ENCODE peak calls at places on chromosomes 13 and 19, in six cellular contexts. B is ascending aorta; A is SHP77; D is activated naive CD8-positive, alpha-beta T cell treated with anti-CD3 and anti-CD28 coated beads for 36 hours; E is stimulated activated CD8-positive, alpha-beta memory T cell treated with anti-CD3 and anti-CD28 coated beads, Interleukin-15, amount 100 ng/mL, for 1 hour; K is AG09319. R is an unnamed sample.

GRCh38 chr19:44891016-44891882 is at the start of gene TOMM40:
- DNase-seq in B (no peak), A (peak; percentile 100), D (no peak), E (peak; percentile 99), K (peak; percentile 99), R (peak; percentile 99)

GRCh38 chr19:16076958-16077611 is 790 bp downstream of the TPM4 start:
- DNase-seq in B (peak; percentile 76), A (no peak), D (no peak), E (no peak), K (no peak), R (no peak)

GRCh38 chr13:106416645-106417044 is 118.8 kb downstream of the EFNB2 start:
- DNase-seq in B (no peak), A (no peak), D (no peak), E (no peak), K (no peak), R (no peak)

GRCh38 chr13:113851826-113852535 is 11.9 kb downstream of the GAS6 start:
- DNase-seq in B (peak; percentile 40), A (no peak), D (no peak), E (no peak), K (no peak), R (no peak)

GRCh38 chr13:87120476-87120875 is 550.7 kb upstream of the SLITRK5 start:
- DNase-seq in B (no peak), A (no peak), D (no peak), E (no peak), K (no peak), R (no peak)

GRCh38 chr19:917323-918151 is at the start of gene KISS1R:
- DNase-seq in B (peak; percentile 75), A (peak; percentile 59), D (peak; percentile 63), E (no peak), K (no peak), R (no peak)

GRCh38 chr13:53781941-53782340 is 753.3 kb downstream of the OLFM4 start:
- DNase-seq in B (no peak), A (no peak), D (no peak), E (no peak), K (no peak), R (no peak)

GRCh38 chr19:49337267-49338022 is 2.2 kb downstream of the CD37 start:
- DNase-seq in B (peak; percentile 56), A (no peak), D (no peak), E (no peak), K (no peak), R (no peak)

GRCh38 chr13:20389696-20390525 is 135.7 kb downstream of the CRYL1 start:
- DNase-seq in B (no peak), A (no peak), D (no peak), E (no peak), K (no peak), R (no peak)

GRCh38 chr13:111219306-111219705 is 101.1 kb upstream of the TEX29 start:
- DNase-seq in B (peak; percentile 88), A (no peak), D (no peak), E (no peak), K (no peak), R (no peak)

GRCh38 chr13:95698047-95698749 is 21.3 kb downstream of the DNAJC3 start:
- DNase-seq in B (no peak), A (peak; percentile 73), D (no peak), E (no peak), K (no peak), R (no peak)

GRCh38 chr13:86051134-86052103 is 252.2 kb upstream of the SLITRK6 start:
- DNase-seq in B (no peak), A (peak; percentile 14), D (no peak), E (no peak), K (no peak), R (no peak)

GRCh38 chr19:18660051-18660910 is 23.2 kb upstream of the CRTC1 start:
- DNase-seq in B (peak; percentile 96), A (no peak), D (no peak), E (no peak), K (no peak), R (peak; percentile 53)

GRCh38 chr19:4556574-4557185 is 2.8 kb downstream of the SEMA6B start:
- DNase-seq in B (no peak), A (no peak), D (peak; percentile 34), E (no peak), K (no peak), R (no peak)

GRCh38 chr13:110702591-110703526 is 3.1 kb downstream of the CARS2 start:
- DNase-seq in B (peak; percentile 64), A (no peak), D (no peak), E (no peak), K (no peak), R (no peak)

GRCh38 chr13:74115138-74115537 is 19.1 kb downstream of the KLF12 start:
- DNase-seq in B (no peak), A (no peak), D (no peak), E (no peak), K (peak; percentile 52), R (no peak)

GRCh38 chr13:42592915-42593718 is 19.2 kb downstream of the TNFSF11 start:
- DNase-seq in B (no peak), A (no peak), D (no peak), E (no peak), K (no peak), R (no peak)

GRCh38 chr13:95007322-95007721 is 293.9 kb downstream of the ABCC4 start:
- DNase-seq in B (no peak), A (no peak), D (no peak), E (no peak), K (no peak), R (no peak)

GRCh38 chr13:38905861-38906260 is 84.8 kb downstream of the STOML3 start:
- DNase-seq in B (no peak), A (no peak), D (no peak), E (no peak), K (no peak), R (no peak)

GRCh38 chr19:52896431-52897148 is 845 bp downstream of the ZNF320 start:
- DNase-seq in B (no peak), A (no peak), D (no peak), E (no peak), K (no peak), R (no peak)

GRCh38 chr19:10114651-10115391 is 3.3 kb downstream of the P2RY11 start:
- DNase-seq in B (no peak), A (no peak), D (peak; percentile 32), E (no peak), K (no peak), R (no peak)

R was measured in thoracic aorta.